ENCODE peak calls at places on chromosomes 13 and 19, in eight cellular contexts. One of them, this sample, is unnamed.

GRCh38 chr13:85709721-85710120 is 89.5 kb downstream of the SLITRK6 start:
- DNase-seq in hepatocyte: no peak
- DNase-seq in heart right ventricle: no peak
- DNase-seq in mesendoderm: no peak
- DNase-seq in cardiac muscle cell: no peak
- DNase-seq in left lung: no peak
- DNase-seq in spleen: no peak
- DNase-seq in IMR-90: no peak
- DNase-seq in this sample: no peak

GRCh38 chr19:47417746-47418594 is 1.4 kb downstream of the MEIS3 start:
- DNase-seq in heart right ventricle: no peak
- DNase-seq in mesendoderm: no peak
- DNase-seq in spleen: no peak
- DNase-seq in hepatocyte: no peak
- DNase-seq in IMR-90: peak; percentile 18
- DNase-seq in left lung: no peak
- DNase-seq in cardiac muscle cell: no peak
- DNase-seq in this sample: no peak

GRCh38 chr19:12345197-12345596 is 11.8 kb upstream of the ZNF563 start:
- DNase-seq in hepatocyte: no peak
- DNase-seq in cardiac muscle cell: no peak
- DNase-seq in spleen: no peak
- DNase-seq in mesendoderm: no peak
- DNase-seq in IMR-90: no peak
- DNase-seq in heart right ventricle: no peak
- DNase-seq in left lung: no peak
- DNase-seq in this sample: no peak

GRCh38 chr13:59680429-59681024 is 483.2 kb downstream of the DIAPH3 start:
- DNase-seq in mesendoderm: peak; percentile 33
- DNase-seq in IMR-90: peak; percentile 33
- DNase-seq in hepatocyte: no peak
- DNase-seq in cardiac muscle cell: peak; percentile 39
- DNase-seq in heart right ventricle: no peak
- DNase-seq in spleen: no peak
- DNase-seq in left lung: no peak
- DNase-seq in this sample: no peak

GRCh38 chr13:27425151-27425917 is 915 bp downstream of the GTF3A start:
- DNase-seq in IMR-90: no peak
- DNase-seq in mesendoderm: no peak
- DNase-seq in left lung: no peak
- DNase-seq in heart right ventricle: no peak
- DNase-seq in spleen: no peak
- DNase-seq in hepatocyte: no peak
- DNase-seq in cardiac muscle cell: no peak
- DNase-seq in this sample: no peak

GRCh38 chr19:17333611-17334413 is 843 bp downstream of the ANO8 start:
- DNase-seq in heart right ventricle: no peak
- DNase-seq in hepatocyte: peak; percentile 54
- DNase-seq in spleen: peak; percentile 85
- DNase-seq in IMR-90: peak; percentile 80
- DNase-seq in cardiac muscle cell: no peak
- DNase-seq in mesendoderm: peak; percentile 69
- DNase-seq in left lung: no peak
- DNase-seq in this sample: no peak

GRCh38 chr13:52070929-52071523 is 46.5 kb downstream of the UTP14C start:
- DNase-seq in left lung: no peak
- DNase-seq in hepatocyte: no peak
- DNase-seq in mesendoderm: peak; percentile 55
- DNase-seq in cardiac muscle cell: no peak
- DNase-seq in IMR-90: peak; percentile 32
- DNase-seq in heart right ventricle: no peak
- DNase-seq in spleen: no peak
- DNase-seq in this sample: no peak

GRCh38 chr19:53868091-53868891 is 608 bp downstream of the MYADM start:
- DNase-seq in cardiac muscle cell: peak; percentile 69
- DNase-seq in left lung: peak; percentile 92
- DNase-seq in mesendoderm: peak; percentile 88
- DNase-seq in IMR-90: peak; percentile 42
- DNase-seq in spleen: peak; percentile 91
- DNase-seq in hepatocyte: peak; percentile 80
- DNase-seq in heart right ventricle: peak; percentile 59
- DNase-seq in this sample: no peak

GRCh38 chr13:59906413-59907027 is 257.2 kb downstream of the DIAPH3 start:
- DNase-seq in cardiac muscle cell: peak; percentile 40
- DNase-seq in hepatocyte: peak; percentile 50
- DNase-seq in left lung: no peak
- DNase-seq in heart right ventricle: no peak
- DNase-seq in IMR-90: peak; percentile 58
- DNase-seq in spleen: no peak
- DNase-seq in mesendoderm: peak; percentile 12
- DNase-seq in this sample: no peak

GRCh38 chr19:41376241-41376997 is at the start of gene TMEM91:
- DNase-seq in cardiac muscle cell: peak; percentile 65
- DNase-seq in mesendoderm: peak; percentile 63
- DNase-seq in hepatocyte: peak; percentile 52
- DNase-seq in IMR-90: no peak
- DNase-seq in spleen: peak; percentile 84
- DNase-seq in heart right ventricle: peak; percentile 29
- DNase-seq in left lung: peak; percentile 89
- DNase-seq in this sample: no peak

GRCh38 chr13:111202745-111203144 is 87.6 kb downstream of the ARHGEF7 start:
- DNase-seq in spleen: no peak
- DNase-seq in mesendoderm: peak; percentile 82
- DNase-seq in left lung: no peak
- DNase-seq in cardiac muscle cell: no peak
- DNase-seq in heart right ventricle: peak; percentile 81
- DNase-seq in hepatocyte: peak; percentile 55
- DNase-seq in IMR-90: peak; percentile 93
- DNase-seq in this sample: no peak

GRCh38 chr13:91278888-91279287 is 68.6 kb upstream of the MIR17HG start:
- DNase-seq in heart right ventricle: no peak
- DNase-seq in cardiac muscle cell: no peak
- DNase-seq in mesendoderm: no peak
- DNase-seq in left lung: no peak
- DNase-seq in hepatocyte: no peak
- DNase-seq in spleen: no peak
- DNase-seq in IMR-90: no peak
- DNase-seq in this sample: no peak

GRCh38 chr19:3981736-3982681 is 3.3 kb downstream of the EEF2 start:
- DNase-seq in left lung: no peak
- DNase-seq in IMR-90: no peak
- DNase-seq in cardiac muscle cell: no peak
- DNase-seq in heart right ventricle: no peak
- DNase-seq in mesendoderm: no peak
- DNase-seq in hepatocyte: no peak
- DNase-seq in spleen: peak; percentile 71
- DNase-seq in this sample: no peak

GRCh38 chr19:38900220-38900629 is 456 bp downstream of the NFKBIB start:
- DNase-seq in IMR-90: no peak
- DNase-seq in mesendoderm: no peak
- DNase-seq in spleen: no peak
- DNase-seq in left lung: no peak
- DNase-seq in heart right ventricle: no peak
- DNase-seq in cardiac muscle cell: no peak
- DNase-seq in hepatocyte: no peak
- DNase-seq in this sample: no peak

GRCh38 chr13:51097353-51098043 is 13.6 kb downstream of the C13orf42 start:
- DNase-seq in left lung: no peak
- DNase-seq in mesendoderm: peak; percentile 55
- DNase-seq in hepatocyte: no peak
- DNase-seq in spleen: no peak
- DNase-seq in heart right ventricle: no peak
- DNase-seq in cardiac muscle cell: peak; percentile 42
- DNase-seq in IMR-90: no peak
- DNase-seq in this sample: no peak

DNA sequence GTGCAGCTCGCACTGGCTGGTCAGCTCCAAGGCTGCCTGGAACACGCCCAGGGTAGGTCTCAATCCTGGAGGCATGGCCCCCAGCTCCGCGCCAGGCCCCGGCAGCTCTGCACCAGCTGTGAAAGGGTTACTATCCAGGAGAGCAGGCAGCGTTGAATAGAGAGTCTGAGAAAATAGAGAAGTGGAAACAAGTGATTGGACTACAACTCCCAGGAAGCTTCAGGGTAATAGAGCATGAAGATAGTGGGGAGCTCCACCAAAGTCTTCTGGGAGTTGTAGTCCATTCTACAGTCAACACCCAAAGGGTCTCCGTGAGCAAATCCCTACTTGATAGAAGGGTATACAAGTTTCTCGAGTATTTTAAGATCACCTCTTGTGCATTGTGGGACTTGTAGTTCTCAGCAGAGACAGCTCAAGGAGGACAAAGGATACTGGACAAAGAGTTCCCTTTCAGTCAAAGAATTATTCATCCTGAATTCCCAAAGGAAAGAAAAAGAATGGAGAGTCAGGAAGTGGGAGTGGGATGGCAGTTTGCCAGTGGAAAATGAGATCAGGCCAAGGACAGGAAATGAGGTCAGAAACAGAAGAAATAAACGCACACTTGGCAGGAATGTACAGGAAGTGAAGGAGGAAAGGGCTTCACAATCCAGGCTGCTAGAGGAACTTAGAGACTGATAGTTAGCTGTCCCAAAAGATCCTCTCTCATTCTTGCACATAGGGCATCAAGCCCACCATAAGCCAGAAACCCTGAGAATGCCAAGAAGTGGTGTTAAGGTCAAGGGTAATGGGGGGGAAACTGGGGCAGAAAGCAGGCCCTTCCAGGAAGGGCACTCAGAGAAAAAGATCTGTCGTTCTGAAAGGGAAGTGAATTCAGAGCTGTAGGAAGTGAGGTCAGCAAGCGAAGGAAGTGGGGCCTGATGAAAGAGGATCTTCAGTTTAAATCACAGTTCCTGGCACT is 5.5 kb upstream of the MAMSTR start:
- DNase-seq in mesendoderm: peak; percentile 77
- DNase-seq in left lung: no peak
- DNase-seq in hepatocyte: peak; percentile 73
- DNase-seq in cardiac muscle cell: peak; percentile 66
- DNase-seq in IMR-90: peak; percentile 93
- DNase-seq in spleen: no peak
- DNase-seq in heart right ventricle: peak; percentile 93
- DNase-seq in this sample: no peak
- H3K4me1 ChIP-seq in mesendoderm: no peaks in the 10 kb centered on the region
- H3K4me1 ChIP-seq in left lung: peaks cover 5% of the 10 kb centered on the region
- H3K4me1 ChIP-seq in hepatocyte: no peaks in the 10 kb centered on the region
- H3K4me1 ChIP-seq in cardiac muscle cell: peaks cover 3% of the 10 kb centered on the region
- H3K4me1 ChIP-seq in IMR-90: peaks cover 4% of the 10 kb centered on the region
- H3K4me1 ChIP-seq in spleen: peaks cover 60% of the 10 kb centered on the region
- H3K4me1 ChIP-seq in heart right ventricle: peaks cover 26% of the 10 kb centered on the region
- H3K4me1 ChIP-seq in this sample: peaks cover 6% of the 10 kb centered on the region

GRCh38 chr19:29321116-29321515 is 108.2 kb upstream of the UQCRFS1 start:
- DNase-seq in heart right ventricle: no peak
- DNase-seq in mesendoderm: no peak
- DNase-seq in hepatocyte: no peak
- DNase-seq in IMR-90: no peak
- DNase-seq in left lung: no peak
- DNase-seq in spleen: no peak
- DNase-seq in cardiac muscle cell: no peak
- DNase-seq in this sample: no peak

GRCh38 chr19:29318581-29318980 is 105.6 kb upstream of the UQCRFS1 start:
- DNase-seq in spleen: no peak
- DNase-seq in cardiac muscle cell: no peak
- DNase-seq in IMR-90: no peak
- DNase-seq in mesendoderm: no peak
- DNase-seq in heart right ventricle: no peak
- DNase-seq in left lung: no peak
- DNase-seq in hepatocyte: no peak
- DNase-seq in this sample: no peak

GRCh38 chr19:29320611-29321010 is 107.7 kb upstream of the UQCRFS1 start:
- DNase-seq in heart right ventricle: no peak
- DNase-seq in spleen: no peak
- DNase-seq in IMR-90: no peak
- DNase-seq in cardiac muscle cell: no peak
- DNase-seq in left lung: no peak
- DNase-seq in mesendoderm: no peak
- DNase-seq in hepatocyte: no peak
- DNase-seq in this sample: no peak

GRCh38 chr19:29323046-29323971 is 110.4 kb upstream of the UQCRFS1 start:
- DNase-seq in spleen: no peak
- DNase-seq in cardiac muscle cell: no peak
- DNase-seq in mesendoderm: no peak
- DNase-seq in heart right ventricle: no peak
- DNase-seq in left lung: no peak
- DNase-seq in hepatocyte: no peak
- DNase-seq in IMR-90: no peak
- DNase-seq in this sample: no peak

DNA sequence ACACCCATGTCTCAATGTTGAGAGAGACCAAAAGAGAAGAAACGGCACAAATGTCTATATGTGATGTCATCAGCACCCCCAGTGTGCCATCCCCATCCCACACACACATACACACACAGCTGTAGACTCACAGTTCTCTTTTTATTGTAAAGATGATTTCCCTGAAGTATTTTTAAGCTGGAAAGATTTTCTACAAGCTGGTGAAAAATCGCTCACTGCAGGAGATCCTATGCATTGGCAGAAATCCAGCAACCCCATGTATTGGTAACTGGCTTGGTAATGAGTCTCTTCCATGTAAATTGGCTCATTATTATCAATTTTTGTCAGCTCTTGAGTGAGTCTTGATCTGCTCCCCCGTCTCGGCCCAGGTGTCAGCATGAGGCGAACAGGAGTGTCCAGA is 107.1 kb upstream of the UQCRFS1 start:
- DNase-seq in cardiac muscle cell: no peak
- DNase-seq in left lung: no peak
- DNase-seq in hepatocyte: no peak
- DNase-seq in mesendoderm: no peak
- DNase-seq in heart right ventricle: no peak
- DNase-seq in IMR-90: no peak
- DNase-seq in spleen: no peak
- DNase-seq in this sample: no peak
- H3K27ac ChIP-seq in cardiac muscle cell: no peak overlapping the region
- H3K27ac ChIP-seq in left lung: no peak overlapping the region
- H3K27ac ChIP-seq in hepatocyte: no peak overlapping the region
- H3K27ac ChIP-seq in mesendoderm: no peak overlapping the region
- H3K27ac ChIP-seq in heart right ventricle: no peak overlapping the region
- H3K27ac ChIP-seq in IMR-90: no peak overlapping the region
- H3K27ac ChIP-seq in spleen: no peak overlapping the region
- H3K27ac ChIP-seq in this sample: no peak overlapping the region

DNA sequence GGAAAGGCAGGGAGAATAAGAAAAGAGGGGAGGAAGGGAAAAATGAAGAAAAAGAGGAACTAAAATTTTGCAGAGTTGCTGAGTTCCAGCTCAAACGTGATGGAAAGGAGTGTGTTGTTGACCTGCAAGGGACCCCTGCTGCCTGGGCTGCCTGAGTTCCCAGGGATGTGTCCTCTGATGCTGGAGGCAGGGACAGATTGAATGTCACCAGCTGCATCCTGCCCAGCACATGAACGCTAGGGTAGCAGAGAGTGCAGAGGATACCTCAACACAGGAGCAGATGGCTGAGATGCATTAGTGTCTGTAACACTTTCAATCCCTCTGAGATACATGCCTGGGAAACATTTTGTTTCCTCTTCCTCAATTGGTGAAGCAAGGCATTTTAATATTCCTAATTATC is 106.4 kb upstream of the UBL3 start:
- DNase-seq in hepatocyte: no peak
- DNase-seq in spleen: no peak
- DNase-seq in mesendoderm: no peak
- DNase-seq in IMR-90: no peak
- DNase-seq in left lung: no peak
- DNase-seq in heart right ventricle: no peak
- DNase-seq in cardiac muscle cell: no peak
- DNase-seq in this sample: no peak
- H3K4me1 ChIP-seq in hepatocyte: no peaks in the 10 kb centered on the region
- H3K4me1 ChIP-seq in spleen: peaks cover 15% of the 10 kb centered on the region
- H3K4me1 ChIP-seq in mesendoderm: peaks cover 4% of the 10 kb centered on the region
- H3K4me1 ChIP-seq in IMR-90: no peaks in the 10 kb centered on the region
- H3K4me1 ChIP-seq in left lung: no peaks in the 10 kb centered on the region
- H3K4me1 ChIP-seq in heart right ventricle: no peaks in the 10 kb centered on the region
- H3K4me1 ChIP-seq in cardiac muscle cell: no peaks in the 10 kb centered on the region
- H3K4me1 ChIP-seq in this sample: no peaks in the 10 kb centered on the region

GRCh38 chr19:44949550-44949949 is 3.7 kb downstream of the APOC2 start:
- DNase-seq in IMR-90: no peak
- DNase-seq in mesendoderm: no peak
- DNase-seq in heart right ventricle: no peak
- DNase-seq in left lung: no peak
- DNase-seq in cardiac muscle cell: no peak
- DNase-seq in hepatocyte: no peak
- DNase-seq in spleen: no peak
- DNase-seq in this sample: no peak
- H3K27ac ChIP-seq in IMR-90: no peak overlapping the region
- H3K27ac ChIP-seq in mesendoderm: no peak overlapping the region
- H3K27ac ChIP-seq in heart right ventricle: no peak overlapping the region
- H3K27ac ChIP-seq in left lung: no peak overlapping the region
- H3K27ac ChIP-seq in cardiac muscle cell: no peak overlapping the region
- H3K27ac ChIP-seq in hepatocyte: no peak overlapping the region
- H3K27ac ChIP-seq in spleen: no peak overlapping the region
- H3K27ac ChIP-seq in this sample: no peak overlapping the region

This sample was measured in esophagus squamous epithelium.